ENCODE peak calls at places on chromosome 6, in six cellular contexts. X is IMR-90, O is epithelial cell of esophagus, D is tibial artery, N is osteocyte, S is neural progenitor cell. F is an unnamed sample.

GRCh38 chr6:6466967-6467761 is 121.4 kb upstream of the LY86 start:
- DNase-seq in X (no peak), O (peak; percentile 99), D (no peak), N (no peak), S (no peak), F (peak; percentile 85)

GRCh38 chr6:45921703-45922270 is 93.9 kb downstream of the CLIC5 start:
- DNase-seq in X (no peak), O (no peak), D (peak; percentile 73), N (peak; percentile 36), S (no peak), F (no peak)

GRCh38 chr6:5595184-5595583 is 333.9 kb downstream of the FARS2 start:
- DNase-seq in X (no peak), O (no peak), D (no peak), N (no peak), S (no peak), F (no peak)

GRCh38 chr6:42279144-42279781 is 61.6 kb upstream of the MRPS10 start:
- DNase-seq in X (peak; percentile 71), O (peak; percentile 61), D (no peak), N (no peak), S (no peak), F (peak; percentile 84)

GRCh38 chr6:112502348-112503130 is 155.4 kb downstream of the RFPL4B start:
- DNase-seq in X (peak; percentile 41), O (no peak), D (no peak), N (no peak), S (peak; percentile 16), F (peak; percentile 8)

GRCh38 chr6:168462454-168462853 is 21.5 kb downstream of the SMOC2 start:
- DNase-seq in X (no peak), O (no peak), D (no peak), N (no peak), S (no peak), F (no peak)

GRCh38 chr6:139060332-139060731 is 31.8 kb downstream of the ABRACL start:
- DNase-seq in X (peak; percentile 79), O (peak; percentile 55), D (no peak), N (no peak), S (no peak), F (peak; percentile 12)

GRCh38 chr6:119037941-119038623 is 40.4 kb downstream of the FAM184A start:
- DNase-seq in X (no peak), O (no peak), D (no peak), N (no peak), S (no peak), F (no peak)

GRCh38 chr6:30763618-30764489 is 19.5 kb upstream of the IER3 start:
- DNase-seq in X (peak; percentile 54), O (peak; percentile 24), D (no peak), N (no peak), S (peak; percentile 72), F (no peak)

GRCh38 chr6:7997311-7997710 is 66.9 kb downstream of the BLOC1S5 start:
- DNase-seq in X (no peak), O (no peak), D (no peak), N (no peak), S (no peak), F (no peak)

GRCh38 chr6:139369568-139370046 is 4.8 kb downstream of the CITED2 start:
- DNase-seq in X (peak; percentile 80), O (peak; percentile 54), D (no peak), N (no peak), S (peak; percentile 65), F (peak; percentile 57)

GRCh38 chr6:43709654-43710303 is 22.2 kb upstream of the MRPS18A start:
- DNase-seq in X (no peak), O (no peak), D (no peak), N (no peak), S (no peak), F (no peak)

GRCh38 chr6:104623052-104623690 is 236.5 kb downstream of the HACE1 start:
- DNase-seq in X (no peak), O (peak; percentile 50), D (no peak), N (no peak), S (peak; percentile 51), F (no peak)

GRCh38 chr6:95197590-95197989 is 379.7 kb upstream of the MANEA start:
- DNase-seq in X (no peak), O (no peak), D (no peak), N (no peak), S (no peak), F (no peak)

GRCh38 chr6:95209007-95209406 is 368.3 kb upstream of the MANEA start:
- DNase-seq in X (no peak), O (no peak), D (no peak), N (no peak), S (no peak), F (no peak)

GRCh38 chr6:95203153-95203754 is 374.1 kb upstream of the MANEA start:
- DNase-seq in X (peak; percentile 45), O (peak; percentile 65), D (no peak), N (no peak), S (peak; percentile 59), F (peak; percentile 25)
- TF ChIP-seq CTCF in X (peak; percentile 67), O (peak; percentile 75), D (no peak), N (peak; percentile 72), S (peak; percentile 78), F (peak; percentile 78)

GRCh38 chr6:154706389-154706788 is 26.8 kb upstream of the SCAF8 start:
- DNase-seq in X (no peak), O (no peak), D (no peak), N (no peak), S (no peak), F (no peak)

GRCh38 chr6:154709621-154710020 is 23.6 kb upstream of the SCAF8 start:
- DNase-seq in X (no peak), O (no peak), D (no peak), N (no peak), S (no peak), F (no peak)

GRCh38 chr6:154703094-154703493 is 30.1 kb upstream of the SCAF8 start:
- DNase-seq in X (no peak), O (no peak), D (no peak), N (no peak), S (peak; percentile 29), F (no peak)

GRCh38 chr6:154710689-154711088 is 22.5 kb upstream of the SCAF8 start:
- DNase-seq in X (no peak), O (no peak), D (no peak), N (no peak), S (no peak), F (no peak)

GRCh38 chr6:154705471-154706113 is 27.6 kb upstream of the SCAF8 start:
- DNase-seq in X (no peak), O (no peak), D (no peak), N (no peak), S (peak; percentile 10), F (no peak)
- TF ChIP-seq CTCF in X (no peak), O (peak; percentile 3), D (no peak), N (peak; percentile 16), S (peak; percentile 8), F (no peak)

GRCh38 chr6:143023695-143024094 is 37.0 kb upstream of the AIG1 start:
- DNase-seq in X (no peak), O (no peak), D (no peak), N (no peak), S (no peak), F (no peak)
- TF ChIP-seq CTCF in X (no peak), O (no peak), D (no peak), N (no peak), S (no peak), F (no peak)

GRCh38 chr6:108161724-108162282 is 4.0 kb upstream of the NR2E1 start:
- DNase-seq in X (no peak), O (no peak), D (no peak), N (no peak), S (no peak), F (no peak)

GRCh38 chr6:108164815-108165706 is 761 bp upstream of the NR2E1 start:
- DNase-seq in X (no peak), O (no peak), D (no peak), N (no peak), S (peak; percentile 75), F (no peak)

GRCh38 chr6:108164537-108164814 is 1.3 kb upstream of the NR2E1 start:
- DNase-seq in X (no peak), O (no peak), D (no peak), N (no peak), S (no peak), F (no peak)

GRCh38 chr6:108163644-108164536 is 1.9 kb upstream of the NR2E1 start:
- DNase-seq in X (no peak), O (peak; percentile 64), D (no peak), N (no peak), S (peak; percentile 39), F (no peak)

GRCh38 chr6:108163267-108163643 is 2.6 kb upstream of the NR2E1 start:
- DNase-seq in X (no peak), O (peak; percentile 72), D (no peak), N (no peak), S (peak; percentile 39), F (peak; percentile 55)
- TF ChIP-seq CTCF in X (no peak), O (no peak), D (no peak), N (no peak), S (peak; percentile 13), F (no peak)

GRCh38 chr6:34556493-34556892 is 364 bp upstream of the SPDEF start:
- DNase-seq in X (no peak), O (no peak), D (no peak), N (no peak), S (no peak), F (no peak)

GRCh38 chr6:34555328-34555727 is 801 bp downstream of the SPDEF start:
- DNase-seq in X (no peak), O (no peak), D (no peak), N (no peak), S (no peak), F (no peak)

GRCh38 chr6:34557228-34557627 is 1.1 kb upstream of the SPDEF start:
- DNase-seq in X (no peak), O (no peak), D (no peak), N (no peak), S (no peak), F (no peak)

GRCh38 chr6:34554593-34555322 is 1.4 kb downstream of the SPDEF start:
- DNase-seq in X (no peak), O (peak; percentile 53), D (no peak), N (no peak), S (no peak), F (no peak)

GRCh38 chr6:34556031-34556471 is at the start of gene SPDEF:
- DNase-seq in X (no peak), O (peak; percentile 32), D (no peak), N (no peak), S (no peak), F (no peak)
- TF ChIP-seq CTCF in X (no peak), O (peak; percentile 8), D (no peak), N (no peak), S (no peak), F (no peak)

F was measured in RWPE1.